ENCODE peak calls at places on chromosomes 5 and 9, in four cellular contexts. P is brain microvascular endothelial cell, U is lung, N is cardiac fibroblast. J is an unnamed sample.

GRCh38 chr9:133023117-133023890 is 7.5 kb upstream of the GTF3C5 start:
- DNase-seq in P (no peak), U (no peak), N (peak), J (no peak)

GRCh38 chr9:117926031-117926655 is 221.9 kb downstream of the TLR4 start:
- DNase-seq in P (no peak), U (no peak), N (no peak), J (no peak)

GRCh38 chr5:172659909-172660628 is 19.0 kb downstream of the NEURL1B start:
- DNase-seq in P (peak), U (peak), N (peak), J (peak)

GRCh38 chr9:72427801-72428200 is 62.8 kb upstream of the ZFAND5 start:
- DNase-seq in P (no peak), U (no peak), N (peak), J (peak)

GRCh38 chr5:54533541-54534179 is 16.1 kb downstream of the SNX18 start:
- DNase-seq in P (no peak), U (no peak), N (peak), J (no peak)

GRCh38 chr9:136578915-136579637 is 33.2 kb upstream of the NOTCH1 start:
- DNase-seq in P (no peak), U (no peak), N (no peak), J (no peak)

GRCh38 chr9:130443840-130444492 is 795 bp upstream of the ASS1 start:
- DNase-seq in P (no peak), U (no peak), N (no peak), J (no peak)

GRCh38 chr5:135116146-135116545 is 82.1 kb upstream of the PITX1 start:
- DNase-seq in P (no peak), U (peak), N (no peak), J (no peak)

GRCh38 chr5:1204693-1205242 is 3.4 kb downstream of the SLC6A19 start:
- DNase-seq in P (peak), U (no peak), N (peak), J (peak)

GRCh38 chr5:180284161-180284560 is 7.7 kb downstream of the MAPK9 start:
- DNase-seq in P (no peak), U (no peak), N (no peak), J (no peak)

GRCh38 chr9:123687246-123687721 is 242.6 kb downstream of the DENND1A start:
- DNase-seq in P (no peak), U (no peak), N (no peak), J (no peak)

GRCh38 chr9:37923796-37924430 is 20.0 kb upstream of the SLC25A51 start:
- DNase-seq in P (no peak), U (no peak), N (no peak), J (no peak)

GRCh38 chr9:6928863-6929262 is 171.1 kb downstream of the KDM4C start:
- DNase-seq in P (no peak), U (no peak), N (no peak), J (no peak)

GRCh38 chr9:3473402-3473801 is 52.4 kb downstream of the RFX3 start:
- DNase-seq in P (no peak), U (no peak), N (no peak), J (no peak)

GRCh38 chr5:93461751-93462150 is 119.3 kb downstream of the NR2F1-AS1 start:
- DNase-seq in P (no peak), U (no peak), N (peak), J (peak)

GRCh38 chr5:1172670-1173404 is 28.6 kb upstream of the SLC6A19 start:
- DNase-seq in P (no peak), U (no peak), N (no peak), J (no peak)

GRCh38 chr9:4798281-4798680 is 5.5 kb downstream of the RCL1 start:
- DNase-seq in P (no peak), U (no peak), N (no peak), J (no peak)

GRCh38 chr5:74963407-74963806 is 89.0 kb downstream of the GCNT4 start:
- DNase-seq in P (no peak), U (no peak), N (no peak), J (no peak)

GRCh38 chr5:151770383-151771258 is 1.1 kb upstream of the G3BP1 start:
- DNase-seq in P (peak), U (peak), N (peak), J (peak)
- TF ChIP-seq CTCF in P (no peak), U (no peak), N (no peak), J (no peak)

DNA sequence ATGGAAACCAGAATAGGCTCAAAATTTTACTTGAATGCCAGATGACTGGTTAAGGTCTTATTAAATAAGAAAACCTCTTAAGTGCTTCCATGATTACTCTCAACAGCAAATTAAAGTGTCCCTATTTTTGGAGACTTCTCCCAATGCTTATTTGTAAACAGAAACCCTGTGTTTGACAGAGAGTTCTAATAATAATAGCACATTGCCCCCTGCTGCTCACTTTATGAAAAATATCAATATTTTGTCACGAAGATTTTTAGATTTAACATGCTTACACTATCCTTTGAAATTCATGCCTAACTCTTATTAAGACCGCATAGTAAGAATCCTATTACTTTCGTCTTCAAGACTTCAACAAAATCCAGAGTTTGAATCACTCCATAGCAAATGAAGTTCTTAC is 75.4 kb upstream of the PRRC1 start:
- DNase-seq in P (no peak), U (no peak), N (peak), J (peak)
- TF ChIP-seq CTCF in P (no peak), U (no peak), N (no peak), J (peak)

DNA sequence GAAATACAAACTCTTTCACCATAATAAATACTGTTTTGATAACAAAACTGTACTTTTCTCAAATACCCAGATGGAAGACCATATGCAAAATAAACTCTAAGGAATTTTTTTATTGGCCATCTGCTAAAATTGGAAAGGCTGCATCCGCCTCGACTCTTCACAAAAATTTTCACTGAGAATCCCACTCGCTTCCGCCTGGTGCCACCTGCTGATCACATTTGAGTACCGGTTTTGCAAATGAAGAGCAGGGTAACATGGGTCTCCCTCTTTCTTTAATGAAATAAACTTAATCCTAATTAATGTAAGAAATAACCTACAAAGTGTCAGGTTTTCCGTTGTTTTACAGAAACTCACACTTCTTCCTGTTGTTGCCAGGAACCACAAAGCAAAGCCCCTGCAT is 76.3 kb downstream of the TTLL11 start:
- DNase-seq in P (no peak), U (no peak), N (peak), J (no peak)
- TF ChIP-seq CTCF in P (peak), U (peak), N (peak), J (peak)

DNA sequence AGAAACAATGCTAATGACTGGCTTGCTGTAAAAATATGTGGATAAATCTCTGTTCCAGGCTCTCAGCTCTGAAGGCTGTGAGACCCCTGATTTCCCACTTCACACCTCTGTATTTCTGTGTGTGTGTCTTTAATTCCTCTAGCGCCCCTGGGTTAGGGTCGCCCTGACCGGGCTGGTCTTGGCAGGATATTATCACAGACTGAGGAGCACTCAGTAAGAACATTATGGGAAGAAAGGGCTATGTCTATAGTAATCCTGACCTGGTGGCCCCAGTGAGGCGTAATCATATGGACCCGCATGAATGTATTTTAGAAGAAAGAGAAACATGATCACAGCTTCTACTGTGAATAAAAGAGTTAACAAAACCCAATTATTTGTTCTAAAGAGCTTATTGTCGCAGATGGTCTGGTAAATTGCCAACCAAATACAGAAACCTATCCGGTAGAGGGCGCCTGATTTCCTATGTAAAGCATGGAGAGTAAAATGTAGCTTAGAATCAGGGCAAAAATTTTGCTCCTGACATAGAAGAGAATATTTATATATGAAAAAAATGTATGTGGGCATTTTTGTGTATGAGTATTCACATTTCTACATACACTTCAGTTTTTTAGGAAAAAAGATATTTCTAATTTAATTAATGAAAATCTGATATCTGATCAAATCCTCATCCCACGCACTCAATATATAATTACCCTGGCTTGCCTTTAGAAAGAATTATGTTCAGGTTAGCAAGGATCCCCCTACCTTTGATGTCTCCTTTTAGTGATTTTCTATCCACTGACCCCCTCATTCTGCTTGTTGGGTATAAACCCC is 5.8 kb upstream of the IFNA1 start:
- DNase-seq in P (peak), U (no peak), N (peak), J (peak)
- TF ChIP-seq CTCF in P (peak), U (peak), N (peak), J (peak)

GRCh38 chr5:140413230-140413629 is 11.6 kb downstream of the ANKHD1 start:
- DNase-seq in P (no peak), U (no peak), N (no peak), J (no peak)

GRCh38 chr5:140403613-140404012 is 2.0 kb downstream of the ANKHD1 start:
- DNase-seq in P (no peak), U (no peak), N (no peak), J (no peak)

GRCh38 chr5:140408750-140409241 is 7.2 kb downstream of the ANKHD1 start:
- DNase-seq in P (no peak), U (no peak), N (no peak), J (no peak)
- TF ChIP-seq CTCF in P (no peak), U (no peak), N (no peak), J (no peak)

J was measured in HFFc6.